ENCODE peak calls at places on chromosome 1, in seven cellular contexts. Y is K562; R is NCI-H1930; Z is activated naive CD4-positive, alpha-beta T cell treated with anti-CD3 and anti-CD28 coated beads, Interleukin-2, amount 50 U/mL, for 16 hours; E is GOT3; M is substantia nigra; J is nucleus accumbens. N is an unnamed sample.

GRCh38 chr1:158686430-158687009 is at the start of gene SPTA1:
- DNase-seq in M (no peak), R (no peak), J (no peak), Z (no peak), Y (peak), E (no peak), N (no peak)

GRCh38 chr1:208616776-208617175 is 372.6 kb upstream of the PLXNA2 start:
- DNase-seq in M (no peak), R (no peak), Y (no peak), Z (no peak), J (no peak), E (no peak), N (no peak)

GRCh38 chr1:228914700-228915099 is 179.4 kb downstream of the RHOU start:
- DNase-seq in E (no peak), J (no peak), Z (no peak), R (no peak), Y (no peak), M (no peak), N (no peak)

GRCh38 chr1:218582646-218583045 is 237.5 kb downstream of the TGFB2 start:
- DNase-seq in J (no peak), Y (no peak), R (no peak), Z (no peak), M (no peak), E (no peak), N (no peak)

GRCh38 chr1:43883321-43883720 is 50.3 kb upstream of the ARTN start:
- DNase-seq in Y (no peak), J (no peak), M (no peak), E (no peak), R (no peak), Z (no peak), N (no peak)

GRCh38 chr1:33244143-33244808 is 12.0 kb upstream of the ZNF362 start:
- DNase-seq in J (no peak), Z (no peak), M (no peak), E (no peak), R (no peak), Y (no peak), N (no peak)

GRCh38 chr1:82491301-82491986 is 690.7 kb downstream of the ADGRL2 start:
- DNase-seq in Z (no peak), J (no peak), Y (no peak), M (no peak), E (no peak), R (no peak), N (no peak)

GRCh38 chr1:210448293-210448892 is 119.7 kb downstream of the HHAT start:
- DNase-seq in Y (peak), E (no peak), J (no peak), R (peak), M (peak), Z (no peak), N (peak)

GRCh38 chr1:167066333-167067122 is 23.6 kb downstream of the GPA33 start:
- DNase-seq in M (peak), R (peak), Y (peak), Z (peak), J (peak), E (peak), N (peak)

GRCh38 chr1:86389315-86389714 is 6.8 kb downstream of the ODF2L start:
- DNase-seq in E (no peak), J (no peak), Z (no peak), Y (no peak), R (no peak), M (no peak), N (no peak)

GRCh38 chr1:28871631-28872401 is 42.6 kb upstream of the EPB41 start:
- DNase-seq in Y (no peak), E (no peak), R (no peak), Z (no peak), J (no peak), M (no peak), N (no peak)